ENCODE peak calls at places on chromosomes 1 and 21, in five cellular contexts. C is heart right ventricle, Y is IMR-90, M is PC-9, B is hepatocyte. U is an unnamed sample.

GRCh38 chr21:31124005-31124404 is 85.7 kb upstream of the KRTAP19-8 start:
- DNase-seq in Y (no peak), B (no peak), C (no peak), M (no peak), U (no peak)

GRCh38 chr1:206717237-206717989 is 32.7 kb downstream of the MAPKAPK2 start:
- DNase-seq in Y (no peak), B (no peak), C (no peak), M (no peak), U (no peak)

GRCh38 chr1:37998089-37998808 is 7.1 kb downstream of the FHL3 start:
- DNase-seq in B (no peak), Y (no peak), M (no peak), C (no peak), U (no peak)

GRCh38 chr1:182740120-182740519 is 49.5 kb upstream of the NPL start:
- DNase-seq in C (no peak), B (no peak), Y (no peak), M (no peak), U (no peak)

GRCh38 chr21:42534361-42534900 is 20.8 kb downstream of the SLC37A1 start:
- DNase-seq in C (no peak), B (no peak), Y (no peak), M (no peak), U (no peak)

GRCh38 chr1:18351735-18352134 is 129.0 kb upstream of the KLHDC7A start:
- DNase-seq in B (no peak), M (no peak), C (no peak), Y (no peak), U (no peak)

GRCh38 chr1:52641307-52641706 is 8.3 kb downstream of the SHISAL2A start:
- DNase-seq in M (no peak), B (no peak), C (no peak), Y (no peak), U (no peak)

GRCh38 chr1:14970115-14970798 is 183.3 kb upstream of the TMEM51 start:
- DNase-seq in B (peak; percentile 77), M (no peak), Y (peak; percentile 87), C (no peak), U (peak; percentile 87)

GRCh38 chr1:23624440-23624839 is 65.1 kb upstream of the ID3 start:
- DNase-seq in B (no peak), M (no peak), C (no peak), Y (no peak), U (no peak)

GRCh38 chr1:35599411-35599810 is 26.3 kb downstream of the TFAP2E start:
- DNase-seq in M (no peak), B (no peak), C (no peak), Y (no peak), U (no peak)

GRCh38 chr1:39046811-39047210 is 20.7 kb downstream of the NDUFS5 start:
- DNase-seq in C (no peak), M (no peak), B (no peak), Y (no peak), U (peak; percentile 16)

GRCh38 chr1:29670752-29671151 is 434.4 kb downstream of the PTPRU start:
- DNase-seq in M (no peak), C (no peak), B (no peak), Y (no peak), U (no peak)

GRCh38 chr1:154624756-154625643 is 17.0 kb upstream of the ADAR start:
- DNase-seq in C (no peak), Y (peak; percentile 97), B (no peak), M (no peak), U (peak; percentile 62)

GRCh38 chr1:3553940-3554223 is 57.4 kb downstream of the MEGF6 start:
- DNase-seq in M (no peak), Y (no peak), B (no peak), C (no peak), U (no peak)

GRCh38 chr1:162541619-162542141 is 19.8 kb upstream of the UAP1 start:
- DNase-seq in M (peak; percentile 52), Y (peak; percentile 98), C (no peak), B (peak; percentile 52), U (peak; percentile 99)

GRCh38 chr1:12595839-12596821 is 21.9 kb downstream of the DHRS3 start:
- DNase-seq in M (peak; percentile 90), B (peak; percentile 95), Y (peak; percentile 98), C (peak; percentile 89), U (peak; percentile 99)

GRCh38 chr1:99461499-99461898 is 184.4 kb upstream of the PALMD start:
- DNase-seq in B (no peak), M (peak; percentile 27), C (no peak), Y (no peak), U (no peak)

GRCh38 chr1:99456536-99456935 is 189.4 kb upstream of the PALMD start:
- DNase-seq in C (no peak), M (no peak), B (no peak), Y (peak; percentile 6), U (no peak)

GRCh38 chr1:99457381-99458165 is 188.3 kb upstream of the PALMD start:
- DNase-seq in Y (peak; percentile 89), C (no peak), B (no peak), M (peak; percentile 81), U (peak; percentile 33)

DNA sequence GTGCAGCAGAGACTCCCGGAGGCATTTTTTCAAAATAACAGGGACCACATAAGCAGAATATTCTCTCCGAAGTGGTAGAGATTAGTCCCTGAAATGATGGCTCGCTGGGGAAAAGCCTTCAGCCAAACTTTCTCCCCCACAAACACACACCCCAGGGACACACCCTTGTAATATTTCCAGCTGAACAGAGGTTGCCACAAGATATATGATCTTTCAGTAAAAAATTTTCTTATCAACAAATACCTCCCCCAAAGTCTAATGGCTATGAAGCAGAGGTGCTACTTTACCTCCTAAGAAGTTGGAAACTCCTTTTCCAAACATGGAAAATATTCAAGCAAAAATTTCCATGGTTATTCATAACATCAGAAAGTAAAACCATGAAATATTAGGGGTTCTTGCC is 190.2 kb upstream of the PALMD start:
- DNase-seq in B (no peak), Y (no peak), C (no peak), M (no peak), U (no peak)
- H3K4me3 ChIP-seq in B (no peak overlapping the region), Y (no peak overlapping the region), C (no peak overlapping the region), M (no peak overlapping the region), U (no peak overlapping the region)

DNA sequence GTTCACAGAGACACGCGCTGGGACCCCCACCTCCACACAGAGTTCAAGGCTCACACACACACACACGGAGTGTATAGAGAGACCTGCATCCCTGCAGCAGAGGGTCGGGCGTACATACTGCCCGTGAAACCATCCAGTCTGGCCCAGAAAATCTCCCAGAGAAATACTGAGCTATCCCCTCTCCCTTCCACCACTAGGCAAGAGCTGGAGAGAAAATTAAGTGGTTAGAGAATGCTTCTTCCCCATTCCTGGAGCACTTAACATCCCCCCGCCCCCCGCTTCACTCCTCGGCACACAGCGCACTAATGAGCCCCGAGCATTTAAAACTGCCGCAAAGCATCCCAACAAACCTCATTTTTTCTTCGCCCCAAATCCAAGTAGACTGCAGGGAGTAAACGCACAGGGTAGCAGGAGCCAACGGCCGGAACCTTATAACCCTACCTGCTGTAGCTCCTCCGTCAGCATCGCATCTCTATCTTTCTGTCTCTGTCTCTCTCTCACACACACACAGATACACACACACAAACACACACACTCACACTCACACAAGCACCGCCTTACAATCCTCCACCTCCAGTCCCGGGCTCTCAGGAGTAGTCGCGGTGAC is 422 bp downstream of the DUSP10 start:
- DNase-seq in M (no peak), C (no peak), Y (peak; percentile 46), B (peak; percentile 34), U (no peak)
- TF ChIP-seq CTCF in M (peak; percentile 18), C (no peak), Y (no peak), B (no peak), U (peak; percentile 10)

DNA sequence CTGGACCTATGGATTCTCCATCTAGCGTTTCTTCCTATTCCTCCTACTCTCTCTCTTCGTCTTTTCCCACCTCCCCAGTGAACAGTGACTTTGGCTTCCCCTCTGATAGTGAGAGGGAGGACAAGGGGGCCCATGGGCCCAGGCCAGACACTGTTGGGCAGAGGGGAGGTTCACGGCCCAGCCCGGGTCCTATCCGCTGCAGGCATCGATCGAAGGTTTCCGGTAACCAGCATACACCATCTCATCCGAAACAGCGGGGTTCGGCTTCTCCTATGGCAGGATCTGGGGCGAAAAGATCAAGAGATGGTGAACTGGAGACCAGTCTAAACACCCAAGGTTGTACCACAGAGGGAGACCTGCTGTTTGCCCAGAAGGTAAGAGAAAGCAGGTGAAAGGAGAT is 906 bp downstream of the CIART start:
- DNase-seq in B (no peak), C (no peak), M (no peak), Y (no peak), U (no peak)
- H3K4me3 ChIP-seq in B (no peak overlapping the region), C (peak overlapping the region; percentile 43), M (no peak overlapping the region), Y (peak overlapping the region; percentile 58), U (peak overlapping the region; percentile 94)

DNA sequence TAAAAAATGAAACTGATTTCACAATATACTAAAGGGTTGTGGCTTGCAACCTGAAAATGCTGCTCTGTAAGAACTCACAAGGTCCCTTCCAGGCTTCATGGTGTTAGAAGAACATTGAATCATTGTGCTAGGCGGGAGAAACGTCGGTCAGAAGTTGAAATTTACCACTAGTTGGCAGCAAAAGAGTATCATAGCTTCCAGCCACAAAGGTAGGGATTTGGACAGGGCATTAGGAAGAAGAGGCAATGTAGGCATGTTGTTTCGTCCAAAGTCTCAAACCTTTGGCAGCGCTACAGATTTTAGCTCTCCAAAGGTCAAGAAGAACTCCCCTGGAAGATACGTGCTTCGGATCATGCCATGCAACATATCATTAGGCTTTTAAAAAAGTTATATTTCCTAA is 62.5 kb upstream of the ZP4 start:
- DNase-seq in B (no peak), Y (no peak), M (no peak), C (no peak), U (no peak)
- TF ChIP-seq CTCF in B (peak; percentile 7), Y (no peak), M (no peak), C (no peak), U (no peak)

GRCh38 chr1:201506573-201507567 is at the start of gene CSRP1:
- DNase-seq in B (peak; percentile 83), C (peak; percentile 92), Y (peak; percentile 87), M (no peak), U (peak; percentile 74)

GRCh38 chr1:201504799-201505504 is 2.0 kb downstream of the CSRP1 start:
- DNase-seq in B (peak; percentile 58), Y (no peak), M (no peak), C (no peak), U (no peak)

GRCh38 chr1:201506092-201506491 is 831 bp downstream of the CSRP1 start:
- DNase-seq in B (no peak), Y (no peak), C (no peak), M (no peak), U (peak; percentile 17)

GRCh38 chr1:201504179-201504631 is 2.7 kb downstream of the CSRP1 start:
- DNase-seq in C (no peak), B (no peak), M (no peak), Y (peak; percentile 60), U (peak; percentile 57)

DNA sequence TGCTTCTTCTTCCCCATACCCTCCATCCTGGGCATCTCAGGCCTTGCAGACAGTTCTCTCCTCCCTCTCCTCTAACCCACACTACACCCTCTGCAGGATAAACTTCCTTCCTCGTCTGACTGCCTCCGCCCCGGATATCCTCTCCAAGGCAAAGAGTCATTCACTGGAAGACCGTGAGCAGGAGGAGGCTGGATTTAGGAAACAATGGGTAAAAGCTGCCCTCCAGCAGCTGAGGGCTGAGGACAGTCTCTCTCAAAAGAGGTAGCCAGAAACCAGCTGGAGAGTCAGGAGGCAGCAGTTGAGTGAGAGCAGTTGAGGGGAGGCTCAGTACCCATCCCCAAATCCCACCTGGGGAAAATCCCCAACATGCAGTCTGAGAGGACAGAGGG is 1.4 kb downstream of the CSRP1 start:
- DNase-seq in Y (peak; percentile 76), C (no peak), M (no peak), B (no peak), U (peak; percentile 72)
- H3K4me3 ChIP-seq in Y (peak overlapping the region; percentile 79), C (peak overlapping the region; percentile 75), M (no peak overlapping the region), B (no peak overlapping the region), U (peak overlapping the region; percentile 76)

GRCh38 chr1:168340796-168341510 is 60.3 kb downstream of the TBX19 start:
- DNase-seq in B (no peak), M (no peak), C (no peak), Y (no peak), U (no peak)
- TF ChIP-seq CTCF in B (no peak), M (no peak), C (no peak), Y (no peak), U (no peak)

U was measured in fibroblast of the aortic adventitia.